ENCODE peak calls at places on chromosome 22, in six cellular contexts. X is upper lobe of left lung, H is HepG2, B is A549, G is K562, F is GM12878. I is an unnamed sample.

GRCh38 chr22:48254311-48254873 is 1491.9 kb downstream of the TBC1D22A start:
- ATAC-seq in X (no peak), H (no peak), B (no peak), G (no peak), F (no peak), I (no peak)

GRCh38 chr22:27601195-27601594 is 200.4 kb downstream of the MN1 start:
- ATAC-seq in X (no peak), H (no peak), B (no peak), G (no peak), F (no peak), I (no peak)

GRCh38 chr22:30167327-30167726 is 79.2 kb downstream of the LIF start:
- ATAC-seq in X (no peak), H (no peak), B (no peak), G (no peak), F (no peak), I (no peak)

GRCh38 chr22:43848366-43849171 is 13.7 kb downstream of the SULT4A1 start:
- ATAC-seq in X (no peak), H (peak), B (peak), G (peak), F (peak), I (no peak)

GRCh38 chr22:29328566-29329500 is 13.3 kb upstream of the RASL10A start:
- ATAC-seq in X (no peak), H (no peak), B (no peak), G (no peak), F (no peak), I (no peak)

GRCh38 chr22:17767236-17768065 is 6.8 kb downstream of the BID start:
- ATAC-seq in X (no peak), H (no peak), B (no peak), G (no peak), F (peak), I (no peak)

GRCh38 chr22:36856121-36856791 is 4.5 kb upstream of the NCF4 start:
- ATAC-seq in X (peak), H (peak), B (peak), G (peak), F (peak), I (peak)

GRCh38 chr22:24806663-24807001 is 621 bp downstream of the SGSM1 start:
- ATAC-seq in X (no peak), H (no peak), B (no peak), G (no peak), F (no peak), I (no peak)

GRCh38 chr22:40875111-40875510 is 13.2 kb upstream of the DNAJB7 start:
- ATAC-seq in X (no peak), H (no peak), B (no peak), G (no peak), F (no peak), I (no peak)

GRCh38 chr22:18070556-18071306 is 7.1 kb upstream of the PEX26 start:
- ATAC-seq in X (no peak), H (no peak), B (no peak), G (peak), F (no peak), I (no peak)

GRCh38 chr22:18048041-18048440 is 23.7 kb upstream of the MICAL3 start:
- ATAC-seq in X (no peak), H (no peak), B (no peak), G (no peak), F (no peak), I (no peak)

GRCh38 chr22:21919526-21920307 is 32.9 kb downstream of the PPM1F start:
- ATAC-seq in X (no peak), H (no peak), B (no peak), G (peak), F (no peak), I (no peak)

GRCh38 chr22:41598081-41598480 is 8.4 kb upstream of the PMM1 start:
- ATAC-seq in X (no peak), H (peak), B (peak), G (peak), F (no peak), I (no peak)

GRCh38 chr22:45424241-45424731 is 10.8 kb downstream of the RIBC2 start:
- ATAC-seq in X (peak), H (no peak), B (no peak), G (no peak), F (no peak), I (peak)

GRCh38 chr22:26367402-26368245 is 61.4 kb upstream of the ASPHD2 start:
- ATAC-seq in X (peak), H (peak), B (peak), G (peak), F (peak), I (no peak)

GRCh38 chr22:27192135-27192900 is 534.9 kb downstream of the MIAT start:
- ATAC-seq in X (peak), H (no peak), B (no peak), G (no peak), F (no peak), I (peak)

GRCh38 chr22:17769013-17769715 is 5.1 kb downstream of the BID start:
- ATAC-seq in X (no peak), H (no peak), B (no peak), G (no peak), F (no peak), I (no peak)

GRCh38 chr22:41256254-41256897 is 15.6 kb upstream of the CHADL start:
- ATAC-seq in X (peak), H (no peak), B (peak), G (no peak), F (no peak), I (peak)

GRCh38 chr22:43174941-43175531 is 11.9 kb downstream of the TTLL12 start:
- ATAC-seq in X (no peak), H (no peak), B (no peak), G (no peak), F (no peak), I (no peak)

GRCh38 chr22:21876486-21877176 is 9.2 kb upstream of the MAPK1 start:
- ATAC-seq in X (peak), H (no peak), B (no peak), G (peak), F (peak), I (no peak)

GRCh38 chr22:44025171-44026065 is 1.3 kb downstream of the PARVB start:
- ATAC-seq in X (peak), H (no peak), B (no peak), G (peak), F (peak), I (peak)

GRCh38 chr22:30605449-30606110 is 1.4 kb upstream of the TCN2 start:
- ATAC-seq in X (peak), H (peak), B (peak), G (peak), F (peak), I (peak)

GRCh38 chr22:27959335-27960090 is 40.5 kb upstream of the PITPNB start:
- ATAC-seq in X (no peak), H (no peak), B (no peak), G (no peak), F (no peak), I (no peak)

GRCh38 chr22:43628253-43628649 is 183.9 kb downstream of the EFCAB6 start:
- ATAC-seq in X (no peak), H (no peak), B (no peak), G (no peak), F (no peak), I (no peak)

GRCh38 chr22:27100789-27101188 is 443.4 kb downstream of the MIAT start:
- ATAC-seq in X (no peak), H (no peak), B (no peak), G (no peak), F (no peak), I (peak)

GRCh38 chr22:40050258-40050657 is 55.5 kb downstream of the FAM83F start:
- ATAC-seq in X (no peak), H (no peak), B (no peak), G (no peak), F (peak), I (no peak)

GRCh38 chr22:44669725-44670027 is 32.3 kb upstream of the PRR5 start:
- ATAC-seq in X (peak), H (peak), B (peak), G (peak), F (no peak), I (no peak)

GRCh38 chr22:30041475-30041874 is 38.8 kb upstream of the HORMAD2 start:
- ATAC-seq in X (no peak), H (no peak), B (no peak), G (no peak), F (no peak), I (no peak)

GRCh38 chr22:25839755-25840154 is 97.8 kb downstream of the MYO18B start:
- ATAC-seq in X (no peak), H (no peak), B (no peak), G (no peak), F (peak), I (no peak)

GRCh38 chr22:28711820-28712777 is 29.5 kb downstream of the CHEK2 start:
- ATAC-seq in X (peak), H (peak), B (peak), G (no peak), F (no peak), I (peak)

GRCh38 chr22:46029036-46029435 is 52.1 kb upstream of the WNT7B start:
- ATAC-seq in X (no peak), H (no peak), B (no peak), G (no peak), F (no peak), I (no peak)

GRCh38 chr22:31607696-31608095 is 54.3 kb downstream of the PISD start:
- ATAC-seq in X (no peak), H (no peak), B (no peak), G (no peak), F (no peak), I (no peak)

GRCh38 chr22:17786435-17787158 is 12.3 kb upstream of the BID start:
- ATAC-seq in X (peak), H (peak), B (no peak), G (peak), F (no peak), I (peak)

GRCh38 chr22:29938285-29938693 is 55.3 kb downstream of the MTMR3 start:
- ATAC-seq in X (no peak), H (no peak), B (no peak), G (peak), F (peak), I (no peak)

GRCh38 chr22:19088866-19089595 is 33.2 kb downstream of the DGCR2 start:
- ATAC-seq in X (no peak), H (no peak), B (no peak), G (no peak), F (no peak), I (no peak)
- TF ChIP-seq EP300 in X (no peak), H (no peak), B (no peak), G (no peak), F (no peak), I (no peak)

DNA sequence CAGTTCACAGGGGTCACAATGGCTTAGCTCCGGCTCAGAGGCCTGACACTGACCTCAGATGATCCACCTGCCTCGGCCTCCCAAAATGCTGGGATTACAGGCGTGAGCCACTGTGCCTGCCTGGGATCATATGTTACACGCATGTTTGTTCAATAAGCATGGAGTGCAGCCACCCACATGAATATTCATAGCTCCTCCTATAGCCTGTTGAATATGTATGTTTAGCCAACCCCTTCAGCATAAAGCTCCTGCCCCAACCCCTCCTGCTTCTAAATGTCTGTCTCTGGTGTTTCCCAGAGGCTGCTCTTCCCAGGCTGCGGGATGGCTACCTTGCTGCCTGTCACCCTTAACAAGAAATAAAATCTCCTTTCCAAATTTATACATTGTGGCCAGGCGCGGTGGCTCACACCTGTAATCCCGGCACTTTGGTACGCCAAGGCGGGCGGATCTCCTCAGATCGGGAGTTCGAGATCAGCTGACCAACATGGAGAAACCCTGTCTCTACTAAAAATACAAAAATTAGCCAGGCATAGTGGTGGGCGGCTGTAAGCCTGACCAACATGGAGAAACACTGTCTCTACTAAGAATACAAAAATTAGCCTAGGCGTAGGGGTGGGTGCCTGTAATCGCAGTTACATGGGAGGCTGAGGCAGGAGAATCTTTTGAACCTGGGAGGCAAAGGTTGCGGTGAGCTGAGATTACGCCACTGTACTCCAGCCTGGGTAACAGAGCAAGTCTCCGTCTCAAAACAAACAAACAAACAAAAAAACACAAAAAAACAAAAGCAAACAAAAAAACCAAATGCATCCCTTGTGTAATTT is 1.1 kb upstream of the APOBEC3F start:
- ATAC-seq in X (no peak), H (no peak), B (no peak), G (peak), F (no peak), I (no peak)
- TF ChIP-seq CTCF in X (no peak), H (no peak), B (no peak), G (no peak), F (no peak), I (no peak)

GRCh38 chr22:20862540-20862939 is 3.7 kb downstream of the SNAP29 start:
- ATAC-seq in X (no peak), H (no peak), B (no peak), G (no peak), F (no peak), I (no peak)

GRCh38 chr22:20857838-20858614 is 585 bp downstream of the PI4KA start:
- ATAC-seq in X (peak), H (peak), B (peak), G (peak), F (peak), I (peak)

GRCh38 chr22:20859615-20860014 is 808 bp downstream of the SNAP29 start:
- ATAC-seq in X (no peak), H (no peak), B (no peak), G (no peak), F (no peak), I (no peak)

GRCh38 chr22:20857247-20857643 is 1.4 kb downstream of the PI4KA start:
- ATAC-seq in X (no peak), H (no peak), B (no peak), G (peak), F (no peak), I (no peak)

DNA sequence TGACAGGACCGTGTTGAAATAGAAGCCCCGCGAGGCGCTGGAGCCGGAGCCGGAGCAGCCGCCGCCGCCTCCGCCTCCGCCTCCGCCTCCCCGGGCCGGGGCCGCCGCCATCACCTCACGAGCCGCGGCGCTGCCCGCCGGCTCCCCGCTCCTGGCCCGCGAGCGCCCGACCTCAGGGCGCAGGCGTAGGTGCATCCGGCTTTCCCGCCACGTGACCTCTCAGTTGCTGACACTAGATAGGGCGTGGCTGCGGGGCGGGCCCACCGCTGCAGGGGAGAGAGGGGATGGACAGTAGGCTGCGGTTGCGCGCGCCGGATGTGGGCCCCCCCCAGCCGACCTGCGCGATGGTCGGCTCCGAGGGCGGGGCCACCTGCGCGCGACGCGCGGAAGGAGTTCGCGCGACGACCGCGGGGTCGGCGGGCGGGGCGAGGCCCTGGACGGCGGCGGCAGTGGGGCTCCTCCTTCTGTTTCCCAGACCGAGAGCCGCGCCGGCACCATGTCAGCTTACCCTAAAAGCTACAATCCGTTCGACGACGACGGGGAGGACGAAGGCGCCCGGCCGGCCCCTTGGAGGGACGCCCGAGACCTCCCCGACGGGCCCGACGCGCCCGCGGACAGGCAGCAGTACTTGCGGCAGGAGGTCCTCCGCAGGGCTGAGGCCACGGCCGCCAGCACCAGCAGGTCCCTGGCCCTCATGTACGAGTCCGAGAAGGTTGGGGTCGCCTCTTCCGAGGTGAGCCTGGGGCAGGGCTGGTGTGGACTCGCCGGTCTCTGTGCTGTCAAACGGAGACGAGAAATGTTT is at the start of the genes PI4KA and SNAP29:
- ATAC-seq in X (peak), H (peak), B (peak), G (peak), F (peak), I (peak)
- TF ChIP-seq EP300 in X (no peak), H (no peak), B (no peak), G (peak), F (no peak), I (no peak)

GRCh38 chr22:35684270-35684700 is 33.4 kb upstream of the APOL5 start:
- ATAC-seq in X (peak), H (no peak), B (no peak), G (peak), F (no peak), I (no peak)
- TF ChIP-seq CTCF in X (no peak), H (peak), B (no peak), G (peak), F (no peak), I (no peak)

DNA sequence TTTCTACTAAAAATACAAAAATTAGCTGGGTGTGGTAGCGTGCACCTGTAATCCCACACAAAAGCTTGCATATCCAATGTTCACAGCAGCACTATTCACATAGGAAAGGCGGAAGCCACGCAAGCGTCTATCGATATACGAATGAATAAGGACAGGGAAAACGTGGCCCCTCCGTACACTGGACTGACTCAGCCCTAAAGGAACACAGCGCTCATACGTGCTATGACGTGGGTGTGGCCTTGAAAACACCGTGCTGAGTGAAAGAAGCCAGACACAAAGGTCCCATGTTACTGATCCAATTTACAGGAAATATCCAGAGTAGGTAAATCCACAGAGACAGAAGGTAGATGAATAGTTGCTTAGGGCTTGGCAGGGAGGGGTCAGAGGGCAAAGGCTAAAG is 7.0 kb downstream of the LMF2 start:
- ATAC-seq in X (no peak), H (no peak), B (no peak), G (no peak), F (no peak), I (no peak)
- TF ChIP-seq EP300 in X (no peak), H (no peak), B (no peak), G (no peak), F (no peak), I (no peak)

GRCh38 chr22:23272371-23272770 is 92.1 kb downstream of the BCR start:
- ATAC-seq in X (no peak), H (no peak), B (no peak), G (no peak), F (no peak), I (no peak)
- TF ChIP-seq CTCF in X (no peak), H (no peak), B (no peak), G (no peak), F (no peak), I (no peak)

GRCh38 chr22:32839776-32840571 is 38.5 kb downstream of the TIMP3 start:
- ATAC-seq in X (no peak), H (no peak), B (no peak), G (no peak), F (no peak), I (peak)
- TF ChIP-seq EP300 in X (no peak), H (no peak), B (no peak), G (no peak), F (no peak), I (no peak)

GRCh38 chr22:37930270-37930951 is 23.0 kb downstream of the C22orf23 start:
- ATAC-seq in X (peak), H (peak), B (peak), G (no peak), F (peak), I (peak)
- TF ChIP-seq CTCF in X (peak), H (peak), B (peak), G (peak), F (peak), I (no peak)